ENCODE peak calls at places on chromosomes 4 and X, in nine cellular contexts. Q is GM03348, N is T-helper 9 cell, K is psoas muscle, A is NCI-H1930, L is NCI-H1417, X is EH, V is NCI-H1694, S is choroid plexus epithelial cell. T is an unnamed sample.

GRCh38 chr4:48388504-48389154 is 47.3 kb downstream of the SLAIN2 start:
- DNase-seq in Q (peak; percentile 62), N (no peak), K (no peak), A (no peak), L (no peak), X (peak; percentile 77), V (no peak), S (peak; percentile 46), T (no peak)

GRCh38 chr4:37909690-37910486 is 19.0 kb downstream of the TBC1D1 start:
- DNase-seq in Q (no peak), N (no peak), K (no peak), A (no peak), L (no peak), X (no peak), V (no peak), S (no peak), T (no peak)

GRCh38 chr4:76692761-76693160 is 205.2 kb downstream of the SOWAHB start:
- DNase-seq in Q (no peak), N (no peak), K (no peak), A (no peak), L (no peak), X (no peak), V (no peak), S (no peak), T (no peak)

GRCh38 chr4:184143770-184144564 is 73.7 kb downstream of the ENPP6 start:
- DNase-seq in Q (no peak), N (no peak), K (no peak), A (no peak), L (no peak), X (no peak), V (no peak), S (no peak), T (no peak)

GRCh38 chrX:41526925-41527324 is 79.8 kb downstream of the NYX start:
- DNase-seq in Q (peak; percentile 3), N (no peak), K (no peak), A (no peak), L (no peak), X (peak; percentile 72), V (no peak), S (peak; percentile 24), T (no peak)

GRCh38 chrX:77415161-77415560 is 32.0 kb upstream of the FGF16 start:
- DNase-seq in Q (no peak), N (no peak), K (no peak), A (no peak), L (no peak), X (peak; percentile 3), V (no peak), S (no peak), T (no peak)

GRCh38 chr4:157314906-157315305 is 94.4 kb downstream of the GRIA2 start:
- DNase-seq in Q (no peak), N (no peak), K (no peak), A (no peak), L (peak; percentile 56), X (no peak), V (no peak), S (no peak), T (no peak)

GRCh38 chr4:1582227-1582626 is 101.9 kb downstream of the FAM53A start:
- DNase-seq in Q (no peak), N (no peak), K (peak; percentile 21), A (no peak), L (no peak), X (no peak), V (no peak), S (no peak), T (peak; percentile 78)

GRCh38 chr4:68250151-68250930 is 4.8 kb upstream of the TMPRSS11B start:
- DNase-seq in Q (no peak), N (no peak), K (no peak), A (no peak), L (no peak), X (no peak), V (no peak), S (no peak), T (no peak)

GRCh38 chrX:39491548-39492297 is 606.0 kb downstream of the BCOR start:
- DNase-seq in Q (no peak), N (peak; percentile 7), K (no peak), A (no peak), L (no peak), X (no peak), V (no peak), S (no peak), T (no peak)

GRCh38 chr4:118282692-118283091 is 70.1 kb downstream of the PRSS12 start:
- DNase-seq in Q (peak; percentile 66), N (no peak), K (peak; percentile 12), A (no peak), L (no peak), X (peak; percentile 57), V (no peak), S (peak; percentile 61), T (no peak)

GRCh38 chrX:2299871-2300270 is 200.9 kb downstream of the DHRSX start:
- DNase-seq in Q (no peak), N (no peak), K (no peak), A (no peak), L (no peak), X (no peak), V (no peak), S (no peak), T (no peak)

GRCh38 chrX:150575415-150575814 is 7.0 kb downstream of the MTM1 start:
- DNase-seq in Q (no peak), N (peak; percentile 21), K (no peak), A (no peak), L (no peak), X (peak; percentile 37), V (no peak), S (peak; percentile 49), T (no peak)

GRCh38 chrX:71181910-71182799 is 37.5 kb downstream of the NLGN3 start:
- DNase-seq in Q (peak; percentile 92), N (peak; percentile 63), K (peak; percentile 80), A (peak; percentile 81), L (peak; percentile 98), X (peak; percentile 97), V (no peak), S (peak; percentile 98), T (peak; percentile 83)

GRCh38 chrX:44507292-44507691 is 35.4 kb downstream of the FUNDC1 start:
- DNase-seq in Q (no peak), N (no peak), K (no peak), A (no peak), L (no peak), X (no peak), V (no peak), S (no peak), T (no peak)

GRCh38 chr4:11605597-11605996 is 176.9 kb upstream of the HS3ST1 start:
- DNase-seq in Q (no peak), N (no peak), K (no peak), A (no peak), L (no peak), X (no peak), V (no peak), S (peak; percentile 46), T (no peak)

GRCh38 chr4:159010563-159011260 is 92.2 kb upstream of the RAPGEF2 start:
- DNase-seq in Q (peak; percentile 78), N (no peak), K (peak; percentile 64), A (peak; percentile 68), L (peak; percentile 93), X (peak; percentile 59), V (peak; percentile 80), S (peak; percentile 84), T (no peak)

GRCh38 chr4:963276-964225 is 9.8 kb downstream of the DGKQ start:
- DNase-seq in Q (no peak), N (no peak), K (no peak), A (no peak), L (no peak), X (no peak), V (no peak), S (no peak), T (peak; percentile 72)